ENCODE peak calls at places on chromosomes 5 and 9, in seven cellular contexts. One of them, this sample, is unnamed.

GRCh38 chr5:154511984-154512383 is 34.0 kb upstream of the HAND1 start:
- DNase-seq in fibroblast of pulmonary artery: no peak
- DNase-seq in breast epithelium: no peak
- DNase-seq in effector memory CD8-positive, alpha-beta T cell: no peak
- DNase-seq in left ventricle myocardium superior: no peak
- DNase-seq in effector CD8-positive, alpha-beta T cell: no peak
- DNase-seq in osteoblast: no peak
- DNase-seq in this sample: no peak

GRCh38 chr9:79220666-79221065 is 351.1 kb upstream of the TLE4 start:
- DNase-seq in breast epithelium: no peak
- DNase-seq in effector CD8-positive, alpha-beta T cell: no peak
- DNase-seq in effector memory CD8-positive, alpha-beta T cell: no peak
- DNase-seq in osteoblast: no peak
- DNase-seq in fibroblast of pulmonary artery: peak
- DNase-seq in left ventricle myocardium superior: no peak
- DNase-seq in this sample: no peak

GRCh38 chr5:32443145-32443540 is 1.4 kb downstream of the ZFR start:
- DNase-seq in breast epithelium: no peak
- DNase-seq in effector CD8-positive, alpha-beta T cell: no peak
- DNase-seq in osteoblast: peak
- DNase-seq in fibroblast of pulmonary artery: peak
- DNase-seq in left ventricle myocardium superior: no peak
- DNase-seq in effector memory CD8-positive, alpha-beta T cell: no peak
- DNase-seq in this sample: peak

GRCh38 chr5:147989977-147990376 is 73.8 kb upstream of the SPINK5 start:
- DNase-seq in left ventricle myocardium superior: no peak
- DNase-seq in breast epithelium: no peak
- DNase-seq in effector memory CD8-positive, alpha-beta T cell: no peak
- DNase-seq in osteoblast: no peak
- DNase-seq in fibroblast of pulmonary artery: no peak
- DNase-seq in effector CD8-positive, alpha-beta T cell: no peak
- DNase-seq in this sample: no peak

GRCh38 chr5:55535199-55535905 is 588 bp upstream of the PLPP1 start:
- DNase-seq in osteoblast: peak
- DNase-seq in left ventricle myocardium superior: no peak
- DNase-seq in fibroblast of pulmonary artery: no peak
- DNase-seq in effector CD8-positive, alpha-beta T cell: no peak
- DNase-seq in effector memory CD8-positive, alpha-beta T cell: no peak
- DNase-seq in breast epithelium: no peak
- DNase-seq in this sample: no peak

GRCh38 chr9:69131682-69132081 is 42.4 kb upstream of the TJP2 start:
- DNase-seq in osteoblast: peak
- DNase-seq in effector CD8-positive, alpha-beta T cell: no peak
- DNase-seq in left ventricle myocardium superior: no peak
- DNase-seq in fibroblast of pulmonary artery: peak
- DNase-seq in effector memory CD8-positive, alpha-beta T cell: no peak
- DNase-seq in breast epithelium: peak
- DNase-seq in this sample: no peak

GRCh38 chr9:76458903-76459690 is at the start of gene GCNT1:
- DNase-seq in osteoblast: peak
- DNase-seq in left ventricle myocardium superior: peak
- DNase-seq in effector CD8-positive, alpha-beta T cell: peak
- DNase-seq in effector memory CD8-positive, alpha-beta T cell: peak
- DNase-seq in fibroblast of pulmonary artery: peak
- DNase-seq in breast epithelium: peak
- DNase-seq in this sample: peak

GRCh38 chr5:7856855-7857254 is 5.9 kb upstream of the CFAP90 start:
- DNase-seq in left ventricle myocardium superior: no peak
- DNase-seq in effector memory CD8-positive, alpha-beta T cell: no peak
- DNase-seq in effector CD8-positive, alpha-beta T cell: no peak
- DNase-seq in breast epithelium: no peak
- DNase-seq in fibroblast of pulmonary artery: peak
- DNase-seq in osteoblast: peak
- DNase-seq in this sample: no peak

GRCh38 chr5:169003721-169004481 is 297.0 kb downstream of the SLIT3 start:
- DNase-seq in breast epithelium: no peak
- DNase-seq in osteoblast: no peak
- DNase-seq in effector memory CD8-positive, alpha-beta T cell: no peak
- DNase-seq in effector CD8-positive, alpha-beta T cell: no peak
- DNase-seq in fibroblast of pulmonary artery: no peak
- DNase-seq in left ventricle myocardium superior: no peak
- DNase-seq in this sample: no peak

GRCh38 chr9:1267141-1267570 is 217.0 kb downstream of the DMRT2 start:
- DNase-seq in fibroblast of pulmonary artery: no peak
- DNase-seq in breast epithelium: no peak
- DNase-seq in effector CD8-positive, alpha-beta T cell: no peak
- DNase-seq in effector memory CD8-positive, alpha-beta T cell: no peak
- DNase-seq in osteoblast: no peak
- DNase-seq in left ventricle myocardium superior: no peak
- DNase-seq in this sample: no peak

GRCh38 chr5:55742778-55743177 is 4.9 kb downstream of the DDX4 start:
- DNase-seq in fibroblast of pulmonary artery: no peak
- DNase-seq in left ventricle myocardium superior: no peak
- DNase-seq in osteoblast: no peak
- DNase-seq in breast epithelium: no peak
- DNase-seq in effector memory CD8-positive, alpha-beta T cell: no peak
- DNase-seq in effector CD8-positive, alpha-beta T cell: no peak
- DNase-seq in this sample: no peak

GRCh38 chr9:122821278-122821952 is 7.0 kb downstream of the PDCL start:
- DNase-seq in osteoblast: no peak
- DNase-seq in left ventricle myocardium superior: no peak
- DNase-seq in effector memory CD8-positive, alpha-beta T cell: no peak
- DNase-seq in breast epithelium: no peak
- DNase-seq in effector CD8-positive, alpha-beta T cell: no peak
- DNase-seq in fibroblast of pulmonary artery: peak
- DNase-seq in this sample: no peak

GRCh38 chr9:132595319-132595718 is 12.9 kb downstream of the BARHL1 start:
- DNase-seq in fibroblast of pulmonary artery: no peak
- DNase-seq in osteoblast: peak
- DNase-seq in breast epithelium: no peak
- DNase-seq in left ventricle myocardium superior: no peak
- DNase-seq in effector CD8-positive, alpha-beta T cell: no peak
- DNase-seq in effector memory CD8-positive, alpha-beta T cell: no peak
- DNase-seq in this sample: no peak

GRCh38 chr9:112299514-112299913 is 33.9 kb downstream of the PTBP3 start:
- DNase-seq in breast epithelium: no peak
- DNase-seq in left ventricle myocardium superior: no peak
- DNase-seq in effector memory CD8-positive, alpha-beta T cell: no peak
- DNase-seq in osteoblast: peak
- DNase-seq in effector CD8-positive, alpha-beta T cell: no peak
- DNase-seq in fibroblast of pulmonary artery: peak
- DNase-seq in this sample: no peak

GRCh38 chr5:54257366-54258118 is 52.8 kb downstream of the ARL15 start:
- DNase-seq in fibroblast of pulmonary artery: no peak
- DNase-seq in left ventricle myocardium superior: no peak
- DNase-seq in osteoblast: no peak
- DNase-seq in effector CD8-positive, alpha-beta T cell: no peak
- DNase-seq in effector memory CD8-positive, alpha-beta T cell: no peak
- DNase-seq in breast epithelium: no peak
- DNase-seq in this sample: no peak